ENCODE peak calls at places on chromosome 16, in eight cellular contexts. V, M, O, A, J, Z, S and X are unnamed samples.

GRCh38 chr16:72856797-72857196 is 191.1 kb downstream of the ZFHX3 start:
- DNase-seq in V (peak; percentile 38), M (no peak), O (no peak), A (no peak), J (no peak), Z (peak; percentile 41), S (no peak), X (no peak)

GRCh38 chr16:20610192-20610891 is 34.2 kb upstream of the ACSM2B start:
- DNase-seq in V (no peak), M (no peak), O (no peak), A (no peak), J (no peak), Z (no peak), S (no peak), X (no peak)

GRCh38 chr16:21560462-21560861 is 38.9 kb upstream of the METTL9 start:
- DNase-seq in V (no peak), M (no peak), O (no peak), A (no peak), J (no peak), Z (no peak), S (no peak), X (no peak)

GRCh38 chr16:87841608-87842208 is 27.6 kb downstream of the SLC7A5 start:
- DNase-seq in V (no peak), M (no peak), O (no peak), A (no peak), J (no peak), Z (no peak), S (no peak), X (no peak)

GRCh38 chr16:22816475-22816874 is 2.5 kb downstream of the HS3ST2 start:
- DNase-seq in V (no peak), M (no peak), O (peak; percentile 48), A (no peak), J (no peak), Z (no peak), S (no peak), X (no peak)

GRCh38 chr16:88012360-88012759 is 61.1 kb downstream of the BANP start:
- DNase-seq in V (no peak), M (no peak), O (no peak), A (no peak), J (no peak), Z (no peak), S (no peak), X (no peak)

GRCh38 chr16:51540259-51540658 is 389.2 kb upstream of the SALL1 start:
- DNase-seq in V (no peak), M (no peak), O (no peak), A (peak; percentile 50), J (no peak), Z (no peak), S (no peak), X (no peak)

GRCh38 chr16:20704281-20704680 is 6.8 kb upstream of the ACSM1 start:
- DNase-seq in V (no peak), M (no peak), O (no peak), A (no peak), J (no peak), Z (no peak), S (no peak), X (peak; percentile 91)

GRCh38 chr16:14202697-14203096 is 131.6 kb downstream of the MRTFB start:
- DNase-seq in V (no peak), M (no peak), O (no peak), A (peak; percentile 27), J (no peak), Z (peak; percentile 22), S (no peak), X (peak; percentile 94)

GRCh38 chr16:56930516-56931252 is 1.3 kb upstream of the HERPUD1 start:
- DNase-seq in V (no peak), M (no peak), O (no peak), A (no peak), J (no peak), Z (no peak), S (peak; percentile 57), X (no peak)

GRCh38 chr16:82881517-82881916 is 254.7 kb downstream of the CDH13 start:
- DNase-seq in V (no peak), M (no peak), O (no peak), A (no peak), J (no peak), Z (no peak), S (no peak), X (no peak)

GRCh38 chr16:71817690-71818089 is 9.1 kb upstream of the AP1G1 start:
- DNase-seq in V (no peak), M (no peak), O (no peak), A (no peak), J (no peak), Z (no peak), S (no peak), X (no peak)

GRCh38 chr16:30561212-30561816 is 3.1 kb upstream of the ZNF764 start:
- DNase-seq in V (no peak), M (no peak), O (no peak), A (no peak), J (no peak), Z (no peak), S (peak; percentile 69), X (no peak)

GRCh38 chr16:70482624-70483023 is 28.2 kb downstream of the FCSK start:
- DNase-seq in V (no peak), M (no peak), O (no peak), A (peak; percentile 10), J (no peak), Z (no peak), S (no peak), X (no peak)

GRCh38 chr16:14088155-14088753 is 17.1 kb downstream of the MRTFB start:
- DNase-seq in V (peak; percentile 44), M (no peak), O (no peak), A (no peak), J (no peak), Z (peak; percentile 24), S (no peak), X (no peak)

GRCh38 chr16:2092866-2093265 is 42.8 kb downstream of the PKD1 start:
- DNase-seq in V (no peak), M (no peak), O (no peak), A (no peak), J (no peak), Z (no peak), S (no peak), X (no peak)

GRCh38 chr16:54506691-54507090 is 220.1 kb upstream of the IRX3 start:
- DNase-seq in V (no peak), M (no peak), O (no peak), A (no peak), J (no peak), Z (no peak), S (no peak), X (no peak)

GRCh38 chr16:3490911-3491629 is 4.2 kb downstream of the C16orf90 start:
- DNase-seq in V (no peak), M (no peak), O (no peak), A (no peak), J (no peak), Z (no peak), S (no peak), X (no peak)

GRCh38 chr16:11078812-11079459 is 134.6 kb downstream of the CLEC16A start:
- DNase-seq in V (peak; percentile 96), M (no peak), O (no peak), A (peak; percentile 92), J (peak; percentile 78), Z (peak; percentile 89), S (no peak), X (no peak)

GRCh38 chr16:15716694-15717447 is 66.8 kb downstream of the NDE1 start:
- DNase-seq in V (no peak), M (no peak), O (no peak), A (no peak), J (no peak), Z (no peak), S (no peak), X (no peak)

GRCh38 chr16:69773255-69773947 is 11.3 kb downstream of the WWP2 start:
- DNase-seq in V (no peak), M (no peak), O (no peak), A (peak; percentile 16), J (no peak), Z (no peak), S (no peak), X (no peak)

GRCh38 chr16:55779391-55780094 is 53.4 kb downstream of the CES1 start:
- DNase-seq in V (no peak), M (no peak), O (no peak), A (no peak), J (no peak), Z (no peak), S (no peak), X (no peak)

GRCh38 chr16:88099563-88099890 is 148.3 kb downstream of the BANP start:
- DNase-seq in V (no peak), M (no peak), O (no peak), A (no peak), J (no peak), Z (no peak), S (no peak), X (no peak)

GRCh38 chr16:55725055-55725777 is 69.4 kb downstream of the SLC6A2 start:
- DNase-seq in V (no peak), M (no peak), O (no peak), A (no peak), J (no peak), Z (no peak), S (no peak), X (no peak)

GRCh38 chr16:8850279-8850885 is 18.4 kb downstream of the CARHSP1 start:
- DNase-seq in V (peak; percentile 90), M (no peak), O (no peak), A (peak; percentile 81), J (peak; percentile 63), Z (peak; percentile 93), S (no peak), X (no peak)

GRCh38 chr16:79265701-79266100 is 334.8 kb downstream of the MAF start:
- DNase-seq in V (no peak), M (no peak), O (no peak), A (no peak), J (no peak), Z (no peak), S (no peak), X (no peak)

GRCh38 chr16:56549744-56550385 is 15.0 kb upstream of the MT4 start:
- DNase-seq in V (no peak), M (no peak), O (no peak), A (peak; percentile 6), J (no peak), Z (no peak), S (no peak), X (no peak)

GRCh38 chr16:85473326-85473725 is 139.8 kb upstream of the GSE1 start:
- DNase-seq in V (no peak), M (no peak), O (no peak), A (no peak), J (no peak), Z (no peak), S (no peak), X (no peak)
- TF ChIP-seq CTCF in V (no peak), M (no peak), O (no peak), A (no peak), J (no peak), Z (no peak), S (no peak), X (no peak)

GRCh38 chr16:63442246-63442645 is 1406.0 kb upstream of the CDH8 start:
- DNase-seq in V (no peak), M (no peak), O (no peak), A (no peak), J (no peak), Z (no peak), S (no peak), X (no peak)
- H3K4me3 ChIP-seq in V (no peak overlapping the region), M (no peak overlapping the region), O (no peak overlapping the region), A (no peak overlapping the region), J (no peak overlapping the region), Z (no peak overlapping the region), S (no peak overlapping the region), X (no peak overlapping the region)

GRCh38 chr16:58186176-58186944 is 11.5 kb downstream of the CSNK2A2 start:
- DNase-seq in V (no peak), M (no peak), O (no peak), A (no peak), J (no peak), Z (no peak), S (no peak), X (no peak)
- TF ChIP-seq CTCF in V (no peak), M (no peak), O (no peak), A (no peak), J (no peak), Z (no peak), S (no peak), X (no peak)

GRCh38 chr16:74666425-74667214 is at the start of gene RFWD3:
- DNase-seq in V (peak; percentile 99), M (peak; percentile 96), O (peak; percentile 97), A (peak; percentile 98), J (peak; percentile 96), Z (peak; percentile 99), S (peak; percentile 94), X (peak; percentile 97)
- H3K4me3 ChIP-seq in V (peak within 1 kb of the TSS; percentile 95), M (peak within 1 kb of the TSS; percentile 87), O (peak within 1 kb of the TSS; percentile 100), A (peak within 1 kb of the TSS; percentile 97), J (peak within 1 kb of the TSS; percentile 93), Z (peak within 1 kb of the TSS; percentile 92), S (peak within 1 kb of the TSS; percentile 83), X (peak within 1 kb of the TSS; percentile 94)